ENCODE peak calls at places on chromosomes 6 and 20, in four cellular contexts. One of them, this sample, is unnamed.

GRCh38 chr20:2320813-2321658 is 25.2 kb downstream of the TGM3 start:
- DNase-seq in brain microvascular endothelial cell: no peak
- DNase-seq in small intestine: no peak
- DNase-seq in ACHN: no peak
- DNase-seq in this sample: no peak

GRCh38 chr20:46923550-46923949 is 28.9 kb downstream of the EYA2 start:
- DNase-seq in small intestine: no peak
- DNase-seq in brain microvascular endothelial cell: no peak
- DNase-seq in ACHN: no peak
- DNase-seq in this sample: no peak

GRCh38 chr20:15560936-15561531 is 1012.2 kb downstream of the KIF16B start:
- DNase-seq in small intestine: no peak
- DNase-seq in brain microvascular endothelial cell: no peak
- DNase-seq in ACHN: no peak
- DNase-seq in this sample: no peak

GRCh38 chr6:130829333-130829910 is 2.2 kb downstream of the SMLR1 start:
- DNase-seq in small intestine: no peak
- DNase-seq in brain microvascular endothelial cell: no peak
- DNase-seq in ACHN: no peak
- DNase-seq in this sample: no peak

GRCh38 chr20:13220857-13221297 is at the start of gene ISM1:
- DNase-seq in ACHN: peak
- DNase-seq in brain microvascular endothelial cell: no peak
- DNase-seq in small intestine: no peak
- DNase-seq in this sample: no peak

GRCh38 chr6:5394280-5394679 is 133.0 kb downstream of the FARS2 start:
- DNase-seq in small intestine: no peak
- DNase-seq in ACHN: no peak
- DNase-seq in brain microvascular endothelial cell: no peak
- DNase-seq in this sample: no peak

GRCh38 chr6:20024979-20025378 is 187.3 kb downstream of the MBOAT1 start:
- DNase-seq in ACHN: no peak
- DNase-seq in small intestine: no peak
- DNase-seq in brain microvascular endothelial cell: no peak
- DNase-seq in this sample: no peak

GRCh38 chr20:13012886-13013285 is 4.1 kb downstream of the SPTLC3 start:
- DNase-seq in small intestine: no peak
- DNase-seq in ACHN: no peak
- DNase-seq in brain microvascular endothelial cell: no peak
- DNase-seq in this sample: no peak